ENCODE peak calls at places on chromosomes 11 and 22, in eight cellular contexts. B is suprapubic skin, N is breast epithelium, A is HCT116, R is sigmoid colon, C is upper lobe of left lung, V is SK-N-SH, H is HL-60. X is an unnamed sample.

GRCh38 chr11:87031433-87032170 is 6.1 kb upstream of the TMEM135 start:
- DNase-seq in B (no peak), N (no peak), A (no peak), R (no peak), C (no peak), V (no peak), H (no peak), X (no peak)

GRCh38 chr11:28123151-28123571 is 15.0 kb downstream of the METTL15 start:
- DNase-seq in B (no peak), N (no peak), A (no peak), R (no peak), C (no peak), V (no peak), H (no peak), X (no peak)

GRCh38 chr22:25134028-25134427 is 65.6 kb upstream of the CRYBB3 start:
- DNase-seq in B (no peak), N (peak; percentile 89), A (no peak), R (peak; percentile 68), C (peak; percentile 74), V (peak; percentile 47), H (no peak), X (peak; percentile 63)

GRCh38 chr11:94895451-94895850 is 77.9 kb downstream of the CWC15 start:
- DNase-seq in B (no peak), N (no peak), A (no peak), R (no peak), C (no peak), V (no peak), H (no peak), X (no peak)

GRCh38 chr11:111399187-111400031 is 20.3 kb upstream of the POU2AF1 start:
- DNase-seq in B (no peak), N (no peak), A (no peak), R (no peak), C (no peak), V (no peak), H (no peak), X (no peak)

GRCh38 chr11:31957674-31958073 is 133.2 kb upstream of the RCN1 start:
- DNase-seq in B (no peak), N (no peak), A (no peak), R (no peak), C (no peak), V (no peak), H (no peak), X (no peak)

GRCh38 chr22:29393019-29393608 is 4.7 kb upstream of the AP1B1 start:
- DNase-seq in B (peak; percentile 20), N (no peak), A (no peak), R (no peak), C (no peak), V (no peak), H (peak; percentile 25), X (no peak)

GRCh38 chr11:124865902-124866851 is 945 bp downstream of the ROBO3 start:
- DNase-seq in B (peak; percentile 78), N (no peak), A (no peak), R (peak; percentile 66), C (no peak), V (peak; percentile 91), H (peak; percentile 24), X (peak; percentile 31)

GRCh38 chr22:38106814-38107578 is 3.5 kb downstream of the BAIAP2L2 start:
- DNase-seq in B (no peak), N (no peak), A (no peak), R (no peak), C (no peak), V (no peak), H (no peak), X (no peak)

GRCh38 chr11:71140206-71140919 is 112.0 kb downstream of the SHANK2 start:
- DNase-seq in B (no peak), N (peak; percentile 43), A (no peak), R (no peak), C (peak; percentile 47), V (no peak), H (no peak), X (no peak)

GRCh38 chr22:17924735-17925727 is 99.3 kb downstream of the MICAL3 start:
- DNase-seq in B (peak; percentile 45), N (peak; percentile 69), A (no peak), R (no peak), C (no peak), V (no peak), H (no peak), X (no peak)

GRCh38 chr11:10303558-10304363 is 1.1 kb upstream of the ADM start:
- DNase-seq in B (no peak), N (peak; percentile 52), A (no peak), R (no peak), C (peak; percentile 66), V (peak; percentile 30), H (peak; percentile 70), X (peak; percentile 74)

GRCh38 chr11:10304495-10305261 is at the start of gene ADM:
- DNase-seq in B (peak; percentile 94), N (peak; percentile 84), A (peak; percentile 91), R (peak; percentile 96), C (peak; percentile 87), V (peak; percentile 94), H (peak; percentile 82), X (peak; percentile 93)

GRCh38 chr11:10301656-10302293 is 3.1 kb upstream of the ADM start:
- DNase-seq in B (no peak), N (no peak), A (no peak), R (no peak), C (no peak), V (no peak), H (no peak), X (no peak)

GRCh38 chr11:10302744-10303557 is 1.9 kb upstream of the ADM start:
- DNase-seq in B (peak; percentile 96), N (peak; percentile 88), A (no peak), R (peak; percentile 96), C (peak; percentile 93), V (peak; percentile 72), H (peak; percentile 69), X (peak; percentile 95)

GRCh38 chr11:10302294-10302743 is 2.6 kb upstream of the ADM start:
- DNase-seq in B (no peak), N (peak; percentile 24), A (no peak), R (no peak), C (peak; percentile 71), V (no peak), H (no peak), X (no peak)
- TF ChIP-seq POLR2AphosphoS5 in B (no peak), N (no peak), A (no peak), R (no peak), C (no peak), V (no peak), H (no peak), X (no peak)

GRCh38 chr11:55806248-55806647 is 4.9 kb upstream of the OR5L1 start:
- DNase-seq in B (no peak), N (no peak), A (no peak), R (no peak), C (no peak), V (no peak), H (no peak), X (no peak)

DNA sequence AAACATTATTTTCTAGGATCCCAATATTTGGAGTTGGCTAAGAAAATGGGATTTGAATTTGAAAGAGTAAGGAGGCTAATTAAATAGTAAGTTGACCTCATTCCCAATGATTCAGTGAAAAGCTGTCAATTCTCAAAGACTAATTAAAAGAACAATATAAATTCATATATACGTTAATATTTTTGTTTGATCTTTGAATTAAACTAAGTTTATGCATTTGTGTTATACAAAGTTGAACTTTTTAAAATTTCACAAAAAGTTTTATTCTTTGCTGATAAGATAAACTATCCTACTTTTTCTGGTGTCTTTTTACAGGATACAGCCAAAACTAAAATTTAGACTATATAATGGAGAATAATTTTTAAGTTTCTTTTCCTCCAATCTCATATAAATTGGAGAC is at the start of gene OR5L1:
- DNase-seq in B (no peak), N (no peak), A (no peak), R (no peak), C (no peak), V (no peak), H (no peak), X (no peak)
- TF ChIP-seq CTCF in B (no peak), N (no peak), A (no peak), R (no peak), C (no peak), V (no peak), H (no peak), X (no peak)

GRCh38 chr11:130439160-130439519 is 9.3 kb upstream of the ADAMTS15 start:
- DNase-seq in B (no peak), N (no peak), A (no peak), R (no peak), C (no peak), V (no peak), H (no peak), X (no peak)

GRCh38 chr11:130437848-130438247 is 9.4 kb upstream of the ADAMTS8 start:
- DNase-seq in B (no peak), N (no peak), A (no peak), R (no peak), C (no peak), V (no peak), H (no peak), X (no peak)

GRCh38 chr11:130441726-130442125 is 6.7 kb upstream of the ADAMTS15 start:
- DNase-seq in B (no peak), N (no peak), A (no peak), R (no peak), C (no peak), V (no peak), H (no peak), X (no peak)

GRCh38 chr11:130442728-130443127 is 5.7 kb upstream of the ADAMTS15 start:
- DNase-seq in B (no peak), N (no peak), A (no peak), R (no peak), C (no peak), V (no peak), H (no peak), X (no peak)

DNA sequence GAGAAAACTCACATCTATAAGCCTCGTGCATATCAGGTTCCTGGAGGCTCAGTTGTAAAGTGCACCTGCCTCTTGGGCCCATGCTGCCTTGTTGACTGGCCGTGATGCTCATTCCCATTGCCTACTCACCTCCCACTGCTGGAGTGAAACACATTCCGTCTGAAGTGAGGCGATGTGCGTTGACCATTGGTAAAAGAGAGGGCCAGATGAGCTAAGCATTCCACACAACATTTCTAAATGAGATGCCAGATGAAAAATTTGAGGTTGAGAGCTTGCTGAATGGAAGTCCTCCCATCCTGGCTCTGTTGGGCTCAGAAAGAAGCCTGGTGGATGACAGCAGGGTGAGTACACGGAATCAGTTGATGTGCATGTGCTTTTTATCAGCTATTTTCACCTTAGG is 8.6 kb upstream of the ADAMTS15 start:
- DNase-seq in B (no peak), N (no peak), A (no peak), R (no peak), C (no peak), V (no peak), H (no peak), X (no peak)
- H3K4me3 ChIP-seq in B (no peak overlapping the region), N (no peak overlapping the region), A (no peak overlapping the region), R (no peak overlapping the region), C (no peak overlapping the region), V (no peak overlapping the region), H (no peak overlapping the region), X (no peak overlapping the region)

GRCh38 chr11:1020211-1020905 is 16.2 kb downstream of the MUC6 start:
- DNase-seq in B (no peak), N (no peak), A (no peak), R (no peak), C (no peak), V (no peak), H (no peak), X (no peak)
- TF ChIP-seq POLR2AphosphoS5 in B (no peak), N (no peak), A (no peak), R (no peak), C (no peak), V (no peak), H (no peak), X (no peak)